ENCODE peak calls at places on chromosomes 3 and 15, in eight cellular contexts. One of them, this sample, is unnamed. For H3K9me3, the result is how much of the 10 kb centered on the place peaks cover.

GRCh38 chr3:162879163-162879562 is 1382.6 kb downstream of the OTOL1 start:
- DNase-seq in IMR-90: no peak
- DNase-seq in left ventricle myocardium inferior: no peak
- DNase-seq in Panc1: no peak
- DNase-seq in endodermal cell: no peak
- DNase-seq in AG04450: no peak
- DNase-seq in MM.1S: no peak
- DNase-seq in psoas muscle: no peak
- DNase-seq in this sample: no peak

GRCh38 chr3:31550452-31551251 is 17.9 kb downstream of the STT3B start:
- DNase-seq in IMR-90: peak
- DNase-seq in left ventricle myocardium inferior: no peak
- DNase-seq in Panc1: no peak
- DNase-seq in endodermal cell: no peak
- DNase-seq in AG04450: no peak
- DNase-seq in MM.1S: peak
- DNase-seq in psoas muscle: no peak
- DNase-seq in this sample: no peak

GRCh38 chr15:28114721-28115622 is 15.9 kb upstream of the OCA2 start:
- DNase-seq in IMR-90: peak
- DNase-seq in left ventricle myocardium inferior: no peak
- DNase-seq in Panc1: no peak
- DNase-seq in endodermal cell: peak
- DNase-seq in AG04450: no peak
- DNase-seq in MM.1S: no peak
- DNase-seq in psoas muscle: no peak
- DNase-seq in this sample: no peak

GRCh38 chr3:40173291-40173710 is 136.2 kb upstream of the EIF1B start:
- DNase-seq in IMR-90: no peak
- DNase-seq in left ventricle myocardium inferior: no peak
- DNase-seq in Panc1: no peak
- DNase-seq in endodermal cell: peak
- DNase-seq in AG04450: no peak
- DNase-seq in MM.1S: no peak
- DNase-seq in psoas muscle: no peak
- DNase-seq in this sample: no peak

GRCh38 chr3:49456417-49456816 is 13.7 kb upstream of the DAG1 start:
- DNase-seq in IMR-90: peak
- DNase-seq in left ventricle myocardium inferior: no peak
- DNase-seq in Panc1: no peak
- DNase-seq in endodermal cell: no peak
- DNase-seq in AG04450: no peak
- DNase-seq in MM.1S: no peak
- DNase-seq in psoas muscle: no peak
- DNase-seq in this sample: no peak

GRCh38 chr3:7193271-7193670 is 332.4 kb downstream of the GRM7 start:
- DNase-seq in IMR-90: no peak
- DNase-seq in left ventricle myocardium inferior: no peak
- DNase-seq in Panc1: no peak
- DNase-seq in endodermal cell: no peak
- DNase-seq in AG04450: no peak
- DNase-seq in MM.1S: no peak
- DNase-seq in psoas muscle: no peak
- DNase-seq in this sample: no peak

GRCh38 chr15:67691450-67691849 is 133.9 kb upstream of the SKOR1 start:
- DNase-seq in IMR-90: no peak
- DNase-seq in left ventricle myocardium inferior: no peak
- DNase-seq in Panc1: no peak
- DNase-seq in endodermal cell: no peak
- DNase-seq in AG04450: no peak
- DNase-seq in MM.1S: no peak
- DNase-seq in psoas muscle: no peak
- DNase-seq in this sample: no peak

GRCh38 chr3:22908974-22909507 is 294.1 kb upstream of the UBE2E2 start:
- DNase-seq in IMR-90: no peak
- DNase-seq in left ventricle myocardium inferior: no peak
- DNase-seq in Panc1: no peak
- DNase-seq in endodermal cell: no peak
- DNase-seq in AG04450: no peak
- DNase-seq in MM.1S: no peak
- DNase-seq in psoas muscle: no peak
- DNase-seq in this sample: no peak

GRCh38 chr3:5053021-5053831 is 68.9 kb upstream of the ARL8B start:
- DNase-seq in IMR-90: peak
- DNase-seq in left ventricle myocardium inferior: no peak
- DNase-seq in Panc1: no peak
- DNase-seq in endodermal cell: no peak
- DNase-seq in AG04450: no peak
- DNase-seq in MM.1S: no peak
- DNase-seq in psoas muscle: no peak
- DNase-seq in this sample: no peak

GRCh38 chr3:80215191-80215590 is 447.4 kb upstream of the ROBO1 start:
- DNase-seq in IMR-90: no peak
- DNase-seq in left ventricle myocardium inferior: no peak
- DNase-seq in Panc1: no peak
- DNase-seq in endodermal cell: peak
- DNase-seq in AG04450: no peak
- DNase-seq in MM.1S: no peak
- DNase-seq in psoas muscle: no peak
- DNase-seq in this sample: no peak

GRCh38 chr15:68636256-68636655 is 57.5 kb downstream of the CORO2B start:
- DNase-seq in IMR-90: no peak
- DNase-seq in left ventricle myocardium inferior: no peak
- DNase-seq in Panc1: no peak
- DNase-seq in endodermal cell: no peak
- DNase-seq in AG04450: no peak
- DNase-seq in MM.1S: no peak
- DNase-seq in psoas muscle: no peak
- DNase-seq in this sample: no peak

GRCh38 chr3:55636300-55637195 is 149.4 kb upstream of the WNT5A start:
- DNase-seq in IMR-90: no peak
- DNase-seq in left ventricle myocardium inferior: no peak
- DNase-seq in Panc1: no peak
- DNase-seq in endodermal cell: no peak
- DNase-seq in AG04450: no peak
- DNase-seq in MM.1S: no peak
- DNase-seq in psoas muscle: no peak
- DNase-seq in this sample: no peak

GRCh38 chr3:134079111-134079531 is 49.4 kb upstream of the SLCO2A1 start:
- DNase-seq in IMR-90: no peak
- DNase-seq in left ventricle myocardium inferior: no peak
- DNase-seq in Panc1: no peak
- DNase-seq in endodermal cell: peak
- DNase-seq in AG04450: no peak
- DNase-seq in MM.1S: no peak
- DNase-seq in psoas muscle: no peak
- DNase-seq in this sample: no peak

GRCh38 chr3:13189639-13190375 is 116.6 kb upstream of the IQSEC1 start:
- DNase-seq in IMR-90: peak
- DNase-seq in left ventricle myocardium inferior: no peak
- DNase-seq in Panc1: no peak
- DNase-seq in endodermal cell: peak
- DNase-seq in AG04450: no peak
- DNase-seq in MM.1S: no peak
- DNase-seq in psoas muscle: no peak
- DNase-seq in this sample: no peak

GRCh38 chr3:45223889-45224730 is 2.0 kb downstream of the TMEM158 start:
- DNase-seq in IMR-90: peak
- DNase-seq in left ventricle myocardium inferior: no peak
- DNase-seq in Panc1: no peak
- DNase-seq in endodermal cell: no peak
- DNase-seq in AG04450: no peak
- DNase-seq in MM.1S: no peak
- DNase-seq in psoas muscle: no peak
- DNase-seq in this sample: no peak

GRCh38 chr3:126659915-126660886 is 5.3 kb upstream of the TXNRD3 start:
- DNase-seq in IMR-90: no peak
- DNase-seq in left ventricle myocardium inferior: no peak
- DNase-seq in Panc1: no peak
- DNase-seq in endodermal cell: peak
- DNase-seq in AG04450: no peak
- DNase-seq in MM.1S: peak
- DNase-seq in psoas muscle: no peak
- DNase-seq in this sample: no peak

GRCh38 chr3:58660998-58661397 is 5.6 kb downstream of the FAM3D start:
- DNase-seq in IMR-90: no peak
- DNase-seq in left ventricle myocardium inferior: no peak
- DNase-seq in Panc1: no peak
- DNase-seq in endodermal cell: no peak
- DNase-seq in AG04450: no peak
- DNase-seq in MM.1S: no peak
- DNase-seq in psoas muscle: no peak
- DNase-seq in this sample: no peak

GRCh38 chr3:46721009-46721408 is 3.3 kb upstream of the PRSS50 start:
- DNase-seq in IMR-90: no peak
- DNase-seq in left ventricle myocardium inferior: no peak
- DNase-seq in Panc1: no peak
- DNase-seq in endodermal cell: peak
- DNase-seq in AG04450: no peak
- DNase-seq in MM.1S: no peak
- DNase-seq in psoas muscle: no peak
- DNase-seq in this sample: no peak

GRCh38 chr3:46719735-46720271 is 2.1 kb upstream of the PRSS50 start:
- DNase-seq in IMR-90: no peak
- DNase-seq in left ventricle myocardium inferior: no peak
- DNase-seq in Panc1: no peak
- DNase-seq in endodermal cell: peak
- DNase-seq in AG04450: no peak
- DNase-seq in MM.1S: no peak
- DNase-seq in psoas muscle: peak
- DNase-seq in this sample: no peak

GRCh38 chr3:46719044-46719565 is 1.4 kb upstream of the PRSS50 start:
- DNase-seq in IMR-90: no peak
- DNase-seq in left ventricle myocardium inferior: no peak
- DNase-seq in Panc1: no peak
- DNase-seq in endodermal cell: peak
- DNase-seq in AG04450: no peak
- DNase-seq in MM.1S: no peak
- DNase-seq in psoas muscle: no peak
- DNase-seq in this sample: peak

GRCh38 chr3:46724360-46724890 is 6.8 kb upstream of the PRSS50 start:
- DNase-seq in IMR-90: no peak
- DNase-seq in left ventricle myocardium inferior: no peak
- DNase-seq in Panc1: no peak
- DNase-seq in endodermal cell: no peak
- DNase-seq in AG04450: no peak
- DNase-seq in MM.1S: no peak
- DNase-seq in psoas muscle: no peak
- DNase-seq in this sample: no peak

GRCh38 chr3:46722443-46722842 is 4.8 kb upstream of the PRSS50 start:
- DNase-seq in IMR-90: no peak
- DNase-seq in left ventricle myocardium inferior: no peak
- DNase-seq in Panc1: no peak
- DNase-seq in endodermal cell: no peak
- DNase-seq in AG04450: no peak
- DNase-seq in MM.1S: no peak
- DNase-seq in psoas muscle: no peak
- DNase-seq in this sample: no peak
- TF ChIP-seq CTCF in IMR-90: no peak
- TF ChIP-seq CTCF in left ventricle myocardium inferior: no peak
- TF ChIP-seq CTCF in Panc1: no peak
- TF ChIP-seq CTCF in endodermal cell: no peak
- TF ChIP-seq CTCF in AG04450: no peak
- TF ChIP-seq CTCF in MM.1S: no peak
- TF ChIP-seq CTCF in psoas muscle: no peak
- TF ChIP-seq CTCF in this sample: no peak

GRCh38 chr3:112413074-112413473 is 80.1 kb downstream of the CD200 start:
- DNase-seq in IMR-90: no peak
- DNase-seq in left ventricle myocardium inferior: no peak
- DNase-seq in Panc1: no peak
- DNase-seq in endodermal cell: no peak
- DNase-seq in AG04450: no peak
- DNase-seq in MM.1S: no peak
- DNase-seq in psoas muscle: no peak
- DNase-seq in this sample: no peak

GRCh38 chr3:112413722-112414121 is 80.8 kb downstream of the CD200 start:
- DNase-seq in IMR-90: no peak
- DNase-seq in left ventricle myocardium inferior: no peak
- DNase-seq in Panc1: no peak
- DNase-seq in endodermal cell: no peak
- DNase-seq in AG04450: no peak
- DNase-seq in MM.1S: no peak
- DNase-seq in psoas muscle: no peak
- DNase-seq in this sample: no peak

GRCh38 chr3:112416391-112417212 is 82.7 kb downstream of the BTLA start:
- DNase-seq in IMR-90: no peak
- DNase-seq in left ventricle myocardium inferior: no peak
- DNase-seq in Panc1: no peak
- DNase-seq in endodermal cell: no peak
- DNase-seq in AG04450: no peak
- DNase-seq in MM.1S: no peak
- DNase-seq in psoas muscle: no peak
- DNase-seq in this sample: no peak

GRCh38 chr3:112417696-112418318 is 81.5 kb downstream of the BTLA start:
- DNase-seq in IMR-90: no peak
- DNase-seq in left ventricle myocardium inferior: no peak
- DNase-seq in Panc1: no peak
- DNase-seq in endodermal cell: no peak
- DNase-seq in AG04450: no peak
- DNase-seq in MM.1S: no peak
- DNase-seq in psoas muscle: no peak
- DNase-seq in this sample: no peak

DNA sequence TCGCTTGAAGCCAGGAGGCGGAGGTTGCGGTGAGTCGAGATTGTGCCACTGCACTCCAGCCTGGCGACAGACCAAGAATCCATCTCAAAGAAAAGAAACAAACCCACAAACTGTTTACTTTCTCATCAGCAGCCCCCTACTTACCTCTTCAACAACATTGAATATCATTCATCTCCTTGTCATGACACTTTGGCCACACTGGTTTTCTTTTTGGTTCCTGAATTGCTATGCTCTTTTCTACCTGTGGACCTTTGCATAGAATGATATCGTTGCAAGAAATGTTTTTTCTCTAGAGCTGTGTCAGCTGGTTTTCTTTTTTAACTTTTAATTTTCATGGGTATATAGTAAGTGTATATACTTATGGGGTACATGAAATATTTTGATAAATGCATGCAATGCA is 82.4 kb downstream of the CD200 start:
- DNase-seq in IMR-90: no peak
- DNase-seq in left ventricle myocardium inferior: no peak
- DNase-seq in Panc1: no peak
- DNase-seq in endodermal cell: no peak
- DNase-seq in AG04450: no peak
- DNase-seq in MM.1S: no peak
- DNase-seq in psoas muscle: no peak
- DNase-seq in this sample: no peak
- H3K9me3 ChIP-seq in IMR-90: under half
- H3K9me3 ChIP-seq in left ventricle myocardium inferior: under half
- H3K9me3 ChIP-seq in Panc1: under half
- H3K9me3 ChIP-seq in endodermal cell: under half
- H3K9me3 ChIP-seq in AG04450: under half
- H3K9me3 ChIP-seq in MM.1S: under half
- H3K9me3 ChIP-seq in psoas muscle: under half
- H3K9me3 ChIP-seq in this sample: under half

GRCh38 chr15:49151831-49152230 is 3.6 kb downstream of the COPS2 start:
- DNase-seq in IMR-90: no peak
- DNase-seq in left ventricle myocardium inferior: no peak
- DNase-seq in Panc1: no peak
- DNase-seq in endodermal cell: no peak
- DNase-seq in AG04450: no peak
- DNase-seq in MM.1S: no peak
- DNase-seq in psoas muscle: no peak
- DNase-seq in this sample: no peak
- TF ChIP-seq CTCF in IMR-90: no peak
- TF ChIP-seq CTCF in left ventricle myocardium inferior: no peak
- TF ChIP-seq CTCF in Panc1: no peak
- TF ChIP-seq CTCF in endodermal cell: no peak
- TF ChIP-seq CTCF in AG04450: no peak
- TF ChIP-seq CTCF in MM.1S: no peak
- TF ChIP-seq CTCF in psoas muscle: no peak
- TF ChIP-seq CTCF in this sample: no peak

GRCh38 chr3:84223512-84223911 is 735.3 kb upstream of the CADM2 start:
- DNase-seq in IMR-90: no peak
- DNase-seq in left ventricle myocardium inferior: no peak
- DNase-seq in Panc1: no peak
- DNase-seq in endodermal cell: no peak
- DNase-seq in AG04450: no peak
- DNase-seq in MM.1S: no peak
- DNase-seq in psoas muscle: no peak
- DNase-seq in this sample: peak
- H3K9me3 ChIP-seq in IMR-90: under half
- H3K9me3 ChIP-seq in left ventricle myocardium inferior: under half
- H3K9me3 ChIP-seq in Panc1: under half
- H3K9me3 ChIP-seq in endodermal cell: half or more
- H3K9me3 ChIP-seq in AG04450: under half
- H3K9me3 ChIP-seq in MM.1S: under half
- H3K9me3 ChIP-seq in psoas muscle: under half
- H3K9me3 ChIP-seq in this sample: under half

This sample was measured in DND-41.